ENCODE peak calls at places on chromosomes 7 and 10, in eight cellular contexts. U, D, Z, Y, F, O, G and I are unnamed samples. For H3K4me1 and H3K36me3, the result is how much of the 10 kb centered on the place peaks cover.

GRCh38 chr7:135959655-135960363 is 17.4 kb downstream of the MTPN start:
- DNase-seq in Z (no peak), U (no peak), Y (peak), G (no peak), F (no peak), O (no peak), D (no peak), I (no peak)

GRCh38 chr10:121335386-121335925 is 262.8 kb downstream of the FGFR2 start:
- DNase-seq in D (no peak), F (no peak), G (no peak), O (no peak), Z (no peak), U (no peak), Y (no peak), I (no peak)

GRCh38 chr7:134859783-134860182 is 80.3 kb downstream of the CALD1 start:
- DNase-seq in U (no peak), D (no peak), Y (no peak), G (no peak), O (no peak), Z (no peak), F (no peak), I (no peak)

GRCh38 chr7:29102554-29103151 is 43.7 kb downstream of the CPVL start:
- DNase-seq in Y (peak), Z (peak), D (peak), G (no peak), U (peak), F (peak), O (no peak), I (peak)

GRCh38 chr7:16436306-16436705 is 15.0 kb upstream of the CRPPA start:
- DNase-seq in G (no peak), D (no peak), F (no peak), U (no peak), O (no peak), Y (no peak), Z (no peak), I (no peak)

GRCh38 chr7:138369797-138370196 is 90.3 kb upstream of the TRIM24 start:
- DNase-seq in O (no peak), G (no peak), U (no peak), F (no peak), D (no peak), Y (no peak), Z (no peak), I (no peak)

GRCh38 chr10:110530131-110530831 is 32.6 kb downstream of the DUSP5 start:
- DNase-seq in Y (peak), G (peak), F (peak), O (peak), Z (no peak), D (peak), U (peak), I (peak)

GRCh38 chr7:10797157-10797556 is 176.5 kb upstream of the PHF14 start:
- DNase-seq in F (no peak), O (no peak), D (no peak), Z (peak), U (no peak), Y (no peak), G (no peak), I (no peak)

GRCh38 chr7:91249506-91250233 is 14.6 kb upstream of the FZD1 start:
- DNase-seq in G (peak), Y (peak), D (no peak), F (no peak), Z (no peak), O (peak), U (no peak), I (no peak)

GRCh38 chr7:46245587-46246111 is 324.6 kb upstream of the IGFBP3 start:
- DNase-seq in U (no peak), Y (no peak), O (no peak), G (no peak), D (no peak), F (no peak), Z (no peak), I (no peak)

GRCh38 chr10:103452714-103453230 is 602 bp upstream of the CALHM2 start:
- DNase-seq in Y (no peak), Z (no peak), D (no peak), G (no peak), F (peak), O (peak), U (no peak), I (no peak)

GRCh38 chr10:132146941-132147915 is 39.5 kb upstream of the DPYSL4 start:
- DNase-seq in F (peak), D (no peak), G (no peak), Z (no peak), O (no peak), Y (no peak), U (no peak), I (no peak)

GRCh38 chr7:875051-875450 is 1.3 kb upstream of the GET4 start:
- DNase-seq in O (no peak), G (no peak), D (peak), F (no peak), U (no peak), Z (no peak), Y (no peak), I (no peak)

GRCh38 chr10:122487231-122487765 is 25.9 kb downstream of the HTRA1 start:
- DNase-seq in O (no peak), Z (no peak), U (no peak), D (peak), G (no peak), F (no peak), Y (no peak), I (no peak)

GRCh38 chr7:2052657-2053048 is 180.1 kb downstream of the MAD1L1 start:
- DNase-seq in Z (no peak), F (no peak), O (no peak), U (no peak), Y (no peak), D (no peak), G (no peak), I (no peak)

GRCh38 chr10:96395931-96396877 is 37.4 kb upstream of the OPALIN start:
- DNase-seq in Z (peak), U (peak), D (peak), G (peak), F (peak), O (no peak), Y (peak), I (peak)

GRCh38 chr7:151686826-151687225 is 167.1 kb upstream of the RHEB start:
- DNase-seq in D (no peak), O (no peak), U (no peak), G (no peak), Y (peak), F (no peak), Z (no peak), I (no peak)

GRCh38 chr7:120825576-120825975 is 32.4 kb downstream of the TSPAN12 start:
- DNase-seq in D (no peak), Z (no peak), Y (no peak), F (no peak), O (no peak), G (no peak), U (no peak), I (no peak)

GRCh38 chr7:28988818-28989595 is 30.9 kb upstream of the TRIL start:
- DNase-seq in G (peak), F (peak), Y (peak), Z (no peak), U (peak), D (no peak), O (peak), I (no peak)

GRCh38 chr10:105797234-105797890 is 1156.3 kb downstream of the SORCS3 start:
- DNase-seq in D (peak), U (no peak), F (no peak), Z (peak), G (peak), Y (no peak), O (no peak), I (no peak)

GRCh38 chr7:122748195-122748594 is 45.5 kb upstream of the RNF148 start:
- DNase-seq in O (no peak), Z (no peak), D (no peak), U (no peak), G (no peak), Y (no peak), F (no peak), I (no peak)

GRCh38 chr10:131143425-131144165 is 167.9 kb downstream of the TCERG1L start:
- DNase-seq in F (no peak), Y (no peak), O (no peak), U (no peak), G (no peak), Z (no peak), D (no peak), I (no peak)

GRCh38 chr7:155426543-155427410 is 31.2 kb upstream of the EN2 start:
- DNase-seq in O (no peak), G (no peak), U (no peak), F (no peak), Z (no peak), D (no peak), Y (peak), I (no peak)

GRCh38 chr10:79024296-79024695 is 44.5 kb upstream of the ZMIZ1 start:
- DNase-seq in Z (no peak), U (no peak), F (peak), G (no peak), Y (no peak), D (no peak), O (no peak), I (no peak)

GRCh38 chr7:133582766-133583523 is 330.1 kb downstream of the EXOC4 start:
- DNase-seq in U (no peak), Z (no peak), F (no peak), Y (peak), O (no peak), D (no peak), G (no peak), I (no peak)

GRCh38 chr10:96513686-96514551 is at the start of gene TLL2:
- DNase-seq in Z (peak), Y (peak), U (peak), F (peak), O (no peak), D (peak), G (peak), I (peak)

GRCh38 chr10:30433779-30434272 is at the start of gene MAP3K8:
- DNase-seq in G (peak), D (peak), U (peak), Y (peak), O (peak), F (peak), Z (peak), I (peak)

GRCh38 chr7:83546586-83546985 is 102.4 kb downstream of the SEMA3E start:
- DNase-seq in G (peak), D (no peak), Z (no peak), Y (peak), U (no peak), O (peak), F (no peak), I (no peak)

GRCh38 chr10:120833222-120833928 is 17.8 kb upstream of the WDR11 start:
- DNase-seq in Z (no peak), O (no peak), U (no peak), F (no peak), D (no peak), G (peak), Y (no peak), I (no peak)

GRCh38 chr7:131197920-131198610 is 129.6 kb upstream of the MKLN1 start:
- DNase-seq in U (no peak), Z (no peak), Y (peak), D (no peak), G (peak), O (peak), F (no peak), I (no peak)

GRCh38 chr7:78852951-78853350 is 600.5 kb downstream of the MAGI2 start:
- DNase-seq in O (no peak), Z (no peak), D (no peak), G (no peak), Y (peak), F (no peak), U (no peak), I (no peak)

GRCh38 chr10:23063387-23064287 is 31.7 kb upstream of the MSRB2 start:
- DNase-seq in D (peak), Y (peak), G (no peak), U (no peak), O (no peak), Z (no peak), F (no peak), I (no peak)

GRCh38 chr10:44976352-44977198 is 2.0 kb downstream of the DEPP1 start:
- DNase-seq in D (no peak), Y (no peak), Z (no peak), F (peak), O (no peak), U (no peak), G (peak), I (no peak)

GRCh38 chr7:82444220-82445049 is 858 bp upstream of the CACNA2D1 start:
- DNase-seq in O (peak), F (no peak), G (peak), Y (no peak), U (no peak), Z (peak), D (peak), I (no peak)

DNA sequence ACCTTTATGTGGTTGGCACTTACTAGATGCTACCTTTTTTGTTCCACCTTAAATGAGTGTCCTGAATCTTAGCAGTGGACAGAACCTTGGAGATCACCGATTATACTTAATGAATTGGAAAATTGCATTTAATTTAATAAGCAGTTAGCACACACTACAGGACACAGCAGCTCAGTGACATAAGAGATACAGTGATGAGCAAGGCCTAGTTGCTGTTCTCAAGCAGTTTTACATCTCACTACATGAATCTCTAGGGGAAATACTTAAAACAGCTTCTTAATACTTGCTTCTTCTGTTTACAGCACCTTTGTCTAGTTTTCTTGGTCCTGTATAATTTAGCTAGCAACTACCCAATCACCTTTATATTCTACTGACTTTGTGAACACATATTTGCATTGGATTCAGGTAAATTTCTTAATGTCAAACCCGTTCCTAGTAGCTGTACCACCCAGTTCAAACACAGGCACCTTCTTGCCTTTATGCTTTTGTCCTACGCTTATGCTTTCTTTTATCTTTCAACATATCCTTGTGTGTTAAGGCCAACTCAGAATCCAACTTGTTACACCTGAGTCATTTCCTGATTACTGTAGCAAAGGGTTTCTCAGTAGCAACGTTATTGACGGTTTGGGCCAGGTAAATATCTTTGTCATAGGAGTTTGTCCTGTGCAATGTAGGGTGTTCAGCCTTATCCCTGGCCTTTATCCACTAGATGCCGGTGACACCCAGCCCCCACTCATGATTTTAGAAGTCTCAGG is 1.8 kb downstream of the STAM start:
- DNase-seq in Y (no peak), O (peak), D (no peak), F (no peak), G (peak), U (no peak), Z (no peak), I (no peak)
- H3K4me1 ChIP-seq in Y (under half), O (under half), D (under half), F (under half), G (under half), U (half or more), Z (under half), I (under half)

GRCh38 chr10:69389827-69390490 is 26.8 kb downstream of the TACR2 start:
- DNase-seq in U (peak), G (no peak), O (peak), F (peak), Y (peak), Z (no peak), D (peak), I (no peak)
- H3K36me3 ChIP-seq in U (under half), G (under half), O (under half), F (half or more), Y (under half), Z (under half), D (under half), I (under half)

GRCh38 chr7:13068032-13068431 is 380.6 kb downstream of the ARL4A start:
- DNase-seq in Y (no peak), F (no peak), D (no peak), U (no peak), G (no peak), Z (no peak), O (no peak), I (no peak)

GRCh38 chr7:13071999-13072398 is 384.6 kb downstream of the ARL4A start:
- DNase-seq in Z (no peak), F (no peak), Y (no peak), D (no peak), G (peak), O (no peak), U (no peak), I (no peak)

GRCh38 chr7:13067036-13067435 is 379.6 kb downstream of the ARL4A start:
- DNase-seq in F (no peak), Y (no peak), Z (no peak), G (no peak), O (no peak), D (peak), U (no peak), I (no peak)

DNA sequence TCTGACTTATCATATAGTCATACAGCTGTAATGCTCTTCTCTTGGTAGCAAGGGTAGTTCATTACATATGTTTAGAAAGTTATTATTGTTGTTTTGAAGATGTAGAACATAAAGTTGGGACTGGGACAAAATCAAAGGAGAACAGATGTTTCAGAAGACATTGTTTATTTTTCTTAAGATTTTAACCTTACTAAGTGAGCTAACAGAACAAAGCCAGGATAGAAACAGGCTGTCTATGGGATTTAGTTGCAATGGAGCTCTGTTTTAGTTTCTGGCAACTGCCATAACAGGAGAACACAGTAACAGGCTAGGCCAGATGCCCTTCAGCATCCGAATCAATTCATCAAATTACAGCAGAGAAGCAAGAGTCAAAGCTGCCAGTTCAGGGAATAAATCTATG is 382.4 kb downstream of the ARL4A start:
- DNase-seq in D (no peak), Y (no peak), F (no peak), G (no peak), U (no peak), Z (no peak), O (no peak), I (no peak)
- TF ChIP-seq CTCF in D (no peak), Y (no peak), F (no peak), G (no peak), U (no peak), Z (no peak), O (no peak), I (no peak)

DNA sequence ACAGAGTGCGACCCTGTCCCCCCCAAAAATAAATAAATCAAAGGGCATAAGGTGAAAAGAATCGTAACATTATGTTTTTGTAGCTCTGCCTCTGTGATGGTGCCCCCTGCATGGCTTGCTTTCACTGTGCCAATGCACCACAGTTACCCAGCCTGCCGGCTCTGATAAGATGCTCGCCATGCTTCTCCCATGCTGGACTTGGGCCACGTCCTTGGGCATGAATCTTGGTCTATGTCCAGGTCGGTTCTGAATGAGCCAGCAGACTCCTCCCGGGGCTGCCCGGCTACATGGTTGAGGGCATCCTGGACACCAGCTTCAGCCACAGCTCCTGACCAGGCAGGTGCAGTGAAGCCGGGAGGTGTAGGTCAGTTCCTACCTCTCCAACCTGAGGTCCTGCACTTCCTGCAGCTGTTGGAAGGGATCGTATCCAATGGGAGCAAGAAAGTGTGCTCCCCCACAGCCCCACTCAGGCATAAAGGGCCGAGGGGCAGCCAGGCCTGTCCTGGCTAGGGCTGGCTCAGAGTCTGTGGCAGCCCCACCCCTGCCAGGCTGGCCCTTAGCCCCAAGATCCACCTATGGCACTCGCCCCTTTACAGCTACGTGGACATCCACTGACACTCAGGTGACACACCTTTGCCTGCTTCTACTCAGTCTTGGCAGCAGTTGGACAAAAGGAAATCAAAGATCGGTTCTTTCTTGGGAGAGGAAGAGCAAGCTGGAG is 34.1 kb downstream of the CHST3 start:
- DNase-seq in Z (no peak), G (no peak), D (no peak), U (peak), F (peak), Y (no peak), O (no peak), I (no peak)
- H3K4me1 ChIP-seq in Z (under half), G (under half), D (under half), U (half or more), F (half or more), Y (under half), O (under half), I (under half)

DNA sequence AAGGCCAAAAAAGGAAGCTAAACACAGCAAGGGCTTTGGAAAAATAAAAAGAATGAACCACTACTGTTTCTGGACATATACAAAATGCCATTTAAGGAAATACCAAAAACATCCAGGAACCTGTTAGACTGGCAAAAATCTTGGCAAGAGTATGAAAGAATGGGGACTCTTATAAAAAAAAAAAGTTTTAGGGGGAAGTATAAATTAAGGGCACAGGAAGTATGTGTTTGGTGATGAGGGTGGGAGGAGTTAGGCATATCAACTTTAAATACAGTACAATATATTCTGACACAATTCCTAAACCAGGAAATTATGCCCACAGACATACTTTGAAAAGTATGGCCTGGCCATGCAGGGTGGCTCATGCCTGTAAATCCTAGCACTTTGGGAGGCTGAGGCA is 74.2 kb downstream of the WAPL start:
- DNase-seq in F (no peak), U (no peak), Y (no peak), O (no peak), D (no peak), G (no peak), Z (no peak), I (no peak)
- H3K36me3 ChIP-seq in F (half or more), U (under half), Y (under half), O (under half), D (under half), G (under half), Z (under half), I (under half)

GRCh38 chr10:43105119-43105792 is 28.4 kb downstream of the RET start:
- DNase-seq in Z (peak), F (peak), G (peak), O (no peak), Y (peak), D (peak), U (peak), I (peak)
- TF ChIP-seq CTCF in Z (peak), F (peak), G (peak), O (peak), Y (peak), D (peak), U (peak), I (peak)

DNA sequence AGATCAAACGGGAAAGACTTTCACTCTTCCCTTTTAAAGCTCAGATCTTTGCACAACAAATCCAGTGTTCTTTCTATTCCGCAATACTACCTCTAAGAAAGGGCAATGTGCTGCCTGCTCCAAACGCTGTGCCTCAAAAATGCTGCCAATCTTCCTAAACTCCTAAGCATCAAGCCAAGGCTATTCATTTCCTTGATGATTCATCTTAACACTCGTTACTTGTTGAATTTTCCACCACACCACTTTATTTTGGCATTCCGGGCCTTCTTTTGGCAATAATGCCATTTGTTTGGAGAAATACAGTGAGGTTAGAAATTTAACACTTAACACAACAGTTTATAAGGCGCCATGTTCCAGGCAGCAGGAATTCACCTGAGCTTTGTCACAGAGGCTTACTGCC is 82.6 kb upstream of the ABCB5 start:
- DNase-seq in F (no peak), Y (peak), Z (no peak), O (no peak), U (no peak), G (peak), D (no peak), I (no peak)
- H3K4me1 ChIP-seq in F (under half), Y (under half), Z (under half), O (under half), U (under half), G (under half), D (under half), I (under half)